ENCODE peak calls at places on chromosomes 16 and 17, in nine cellular contexts. U is cardiac muscle cell, J is prostate gland, X is gastrocnemius medialis, N is uterus, E is esophagus squamous epithelium, Y is PC-9, L is mesenchymal stem cell, V is upper lobe of right lung. I is an unnamed sample. For H3K4me1 and H3K27me3, the result is how much of the 10 kb centered on the place peaks cover.

GRCh38 chr17:21285164-21286065 is 904 bp downstream of the MAP2K3 start:
- DNase-seq in U (peak), J (no peak), X (peak), N (no peak), E (no peak), Y (peak), L (peak), V (peak), I (peak)

GRCh38 chr16:71754108-71754507 is 29.6 kb upstream of the PHLPP2 start:
- DNase-seq in U (no peak), J (no peak), X (no peak), N (no peak), E (no peak), Y (no peak), L (no peak), V (no peak), I (no peak)

GRCh38 chr17:28744104-28744801 is 442 bp downstream of the TRAF4 start:
- DNase-seq in U (peak), J (no peak), X (no peak), N (peak), E (no peak), Y (peak), L (peak), V (peak), I (peak)

GRCh38 chr17:279776-280175 is 72.8 kb downstream of the RPH3AL start:
- DNase-seq in U (no peak), J (no peak), X (no peak), N (no peak), E (no peak), Y (no peak), L (no peak), V (no peak), I (no peak)

GRCh38 chr17:48663134-48663924 is 37.2 kb upstream of the HOXB9 start:
- DNase-seq in U (no peak), J (no peak), X (no peak), N (no peak), E (no peak), Y (no peak), L (no peak), V (no peak), I (no peak)

GRCh38 chr16:15618392-15618791 is 24.6 kb downstream of the MARF1 start:
- DNase-seq in U (peak), J (no peak), X (no peak), N (no peak), E (no peak), Y (peak), L (no peak), V (no peak), I (peak)

GRCh38 chr16:27080870-27081269 is 14.1 kb downstream of the C16orf82 start:
- DNase-seq in U (peak), J (no peak), X (no peak), N (no peak), E (no peak), Y (no peak), L (peak), V (no peak), I (peak)

GRCh38 chr16:82452002-82452741 is 174.6 kb upstream of the CDH13 start:
- DNase-seq in U (no peak), J (no peak), X (no peak), N (no peak), E (no peak), Y (no peak), L (no peak), V (no peak), I (no peak)

GRCh38 chr16:81647527-81647926 is 131.6 kb upstream of the PLCG2 start:
- DNase-seq in U (no peak), J (no peak), X (no peak), N (no peak), E (no peak), Y (no peak), L (peak), V (no peak), I (peak)

GRCh38 chr17:58667934-58668597 is 23.8 kb downstream of the TEX14 start:
- DNase-seq in U (no peak), J (no peak), X (no peak), N (no peak), E (no peak), Y (peak), L (no peak), V (no peak), I (peak)

GRCh38 chr16:68037820-68038597 is 14.9 kb downstream of the DUS2 start:
- DNase-seq in U (no peak), J (no peak), X (peak), N (no peak), E (no peak), Y (no peak), L (no peak), V (no peak), I (no peak)

GRCh38 chr17:28960256-28961106 is 9.2 kb upstream of the PHF12 start:
- DNase-seq in U (no peak), J (no peak), X (no peak), N (no peak), E (no peak), Y (no peak), L (no peak), V (peak), I (no peak)

GRCh38 chr16:49855280-49855821 is 561 bp downstream of the ZNF423 start:
- DNase-seq in U (peak), J (peak), X (peak), N (peak), E (no peak), Y (peak), L (peak), V (peak), I (peak)

GRCh38 chr17:67546578-67547527 is 169.8 kb downstream of the PITPNC1 start:
- DNase-seq in U (peak), J (no peak), X (no peak), N (peak), E (no peak), Y (no peak), L (peak), V (peak), I (peak)

GRCh38 chr17:9999948-10000695 is 95.1 kb upstream of the RCVRN start:
- DNase-seq in U (no peak), J (no peak), X (no peak), N (no peak), E (no peak), Y (no peak), L (no peak), V (no peak), I (no peak)

GRCh38 chr17:9991796-9992195 is 86.7 kb upstream of the RCVRN start:
- DNase-seq in U (no peak), J (no peak), X (peak), N (no peak), E (no peak), Y (no peak), L (no peak), V (no peak), I (no peak)

GRCh38 chr17:9998060-9998459 is 93.0 kb upstream of the RCVRN start:
- DNase-seq in U (no peak), J (no peak), X (no peak), N (no peak), E (no peak), Y (no peak), L (no peak), V (no peak), I (no peak)

GRCh38 chr17:9991351-9991750 is 86.3 kb upstream of the RCVRN start:
- DNase-seq in U (no peak), J (no peak), X (no peak), N (no peak), E (no peak), Y (no peak), L (no peak), V (no peak), I (no peak)

GRCh38 chr17:9994761-9995160 is 89.7 kb upstream of the RCVRN start:
- DNase-seq in U (no peak), J (no peak), X (no peak), N (no peak), E (no peak), Y (no peak), L (no peak), V (no peak), I (no peak)
- H3K4me1 ChIP-seq in U (under half), J (under half), X (under half), N (under half), E (under half), Y (under half), L (under half), V (under half), I (under half)

GRCh38 chr17:49986396-49987289 is 8.4 kb downstream of the DLX3 start:
- DNase-seq in U (no peak), J (no peak), X (no peak), N (no peak), E (no peak), Y (no peak), L (no peak), V (no peak), I (no peak)

GRCh38 chr17:49984776-49985175 is 10.2 kb downstream of the DLX3 start:
- DNase-seq in U (no peak), J (no peak), X (no peak), N (no peak), E (no peak), Y (no peak), L (no peak), V (no peak), I (no peak)

GRCh38 chr17:49987290-49987585 is 7.8 kb downstream of the DLX3 start:
- DNase-seq in U (no peak), J (no peak), X (no peak), N (no peak), E (no peak), Y (no peak), L (no peak), V (peak), I (no peak)

GRCh38 chr17:49984283-49984682 is 10.7 kb downstream of the DLX3 start:
- DNase-seq in U (no peak), J (no peak), X (no peak), N (no peak), E (no peak), Y (no peak), L (no peak), V (no peak), I (no peak)

DNA sequence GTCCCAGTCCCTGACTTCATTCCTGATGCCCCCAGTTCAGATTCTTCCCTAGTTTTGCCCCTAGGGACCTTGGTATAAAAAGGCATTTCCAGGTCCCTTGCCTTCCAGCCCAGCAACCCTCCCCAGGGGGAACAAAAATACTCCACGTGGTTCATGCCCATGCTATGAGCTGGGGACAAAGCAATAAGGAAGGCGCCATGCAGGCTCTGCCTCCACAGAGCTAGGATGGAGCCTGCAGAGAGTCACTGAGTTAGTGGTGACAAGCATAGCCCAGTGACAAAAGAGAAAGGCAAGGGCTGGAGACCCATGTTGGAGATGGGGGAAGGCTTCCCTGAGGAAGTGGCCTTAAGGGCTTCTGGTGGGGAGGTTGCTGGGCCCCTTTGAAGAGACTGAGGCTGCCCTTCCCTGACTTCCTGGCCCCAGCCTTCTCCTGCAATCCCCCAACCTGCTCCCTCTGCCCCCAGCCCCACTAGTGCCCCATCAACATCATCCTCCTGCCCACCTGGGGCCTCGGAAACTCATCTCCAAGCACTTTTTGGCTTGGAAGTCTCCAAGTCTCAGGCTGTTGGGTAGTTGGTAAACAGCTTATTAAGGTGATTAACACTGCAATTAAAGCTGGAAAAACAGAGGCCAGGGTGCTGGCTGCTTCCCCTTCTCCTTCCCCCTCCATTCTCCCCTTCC is 9.6 kb downstream of the DLX3 start:
- DNase-seq in U (no peak), J (no peak), X (no peak), N (no peak), E (no peak), Y (no peak), L (no peak), V (no peak), I (no peak)
- H3K27me3 ChIP-seq in U (under half), J (under half), X (under half), N (under half), E (half or more), Y (under half), L (half or more), V (under half), I (under half)

DNA sequence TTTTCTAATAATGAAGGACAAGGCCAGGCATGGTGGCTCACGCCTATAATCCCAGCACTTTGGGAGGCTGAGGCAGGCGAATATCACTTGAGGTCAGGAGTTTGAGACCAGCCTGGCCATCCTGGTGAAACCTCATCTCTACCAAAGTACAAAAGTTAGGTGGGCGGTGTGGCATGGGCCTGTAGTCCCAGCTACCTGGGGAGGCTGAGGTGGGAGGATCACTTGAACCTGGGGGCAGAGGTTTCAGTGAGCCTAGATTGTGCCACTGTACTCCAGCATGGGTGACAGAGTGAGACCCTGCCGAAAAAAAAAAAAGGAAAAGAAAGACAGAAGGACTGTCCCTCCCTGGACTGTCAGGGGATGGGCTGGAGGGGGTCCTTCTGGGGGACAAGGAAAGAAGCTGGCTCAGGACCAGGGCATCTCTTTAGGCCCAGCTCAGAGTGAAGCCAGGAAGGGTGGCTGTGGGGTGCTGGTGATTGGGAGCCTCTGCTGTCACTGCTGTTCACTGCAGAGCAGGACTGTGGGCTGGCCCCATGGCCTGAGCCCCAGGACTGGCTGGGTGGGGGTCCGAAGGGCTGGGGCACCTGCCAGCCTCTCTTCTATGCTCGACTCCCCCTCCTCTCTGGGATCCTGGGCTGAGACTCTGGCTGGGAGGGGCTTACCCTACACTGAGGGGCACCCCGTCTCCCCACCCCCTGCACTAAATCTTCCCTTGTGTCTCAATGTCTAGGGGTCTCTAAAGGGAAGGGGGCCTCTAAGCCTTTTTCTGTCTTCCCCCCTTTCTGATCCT is 909 bp upstream of the ARHGAP23 start:
- DNase-seq in U (no peak), J (no peak), X (no peak), N (no peak), E (no peak), Y (no peak), L (no peak), V (no peak), I (no peak)
- H3K4me1 ChIP-seq in U (under half), J (under half), X (under half), N (under half), E (under half), Y (under half), L (half or more), V (under half), I (under half)

GRCh38 chr17:1909985-1910384 is 80.2 kb downstream of the RPA1 start:
- DNase-seq in U (no peak), J (no peak), X (no peak), N (no peak), E (no peak), Y (no peak), L (no peak), V (no peak), I (no peak)

GRCh38 chr17:1907216-1907631 is 77.4 kb downstream of the RPA1 start:
- DNase-seq in U (no peak), J (no peak), X (peak), N (no peak), E (no peak), Y (no peak), L (no peak), V (no peak), I (no peak)

GRCh38 chr17:1906622-1907021 is 76.8 kb downstream of the RPA1 start:
- DNase-seq in U (peak), J (no peak), X (no peak), N (no peak), E (no peak), Y (no peak), L (no peak), V (no peak), I (peak)

GRCh38 chr17:1908699-1909309 is 79.0 kb downstream of the RPA1 start:
- DNase-seq in U (peak), J (peak), X (peak), N (peak), E (no peak), Y (peak), L (peak), V (no peak), I (peak)

GRCh38 chr17:1907818-1908698 is 78.3 kb downstream of the RPA1 start:
- DNase-seq in U (peak), J (no peak), X (no peak), N (no peak), E (no peak), Y (no peak), L (peak), V (no peak), I (peak)
- H3K27me3 ChIP-seq in U (under half), J (under half), X (under half), N (under half), E (half or more), Y (under half), L (half or more), V (half or more), I (under half)